ENCODE peak calls at places on chromosomes 1 and 21, in eight cellular contexts. E is SK-MEL-5; Y is psoas muscle; U is EL; P is fibroblast of lung; R is stimulated activated CD8-positive, alpha-beta memory T cell treated with anti-CD3 and anti-CD28 coated beads, Interleukin-2, amount 100 ng/mL, for 1 hour; V is GM10248; K is GM23338. M is an unnamed sample.
A peak's percentile ranks its signal among the peaks of the same experiment; 100 is the strongest.

GRCh38 chr1:2358651-2359640 is 32.4 kb downstream of the MORN1 start:
- DNase-seq in E (no peak), Y (no peak), U (no peak), P (no peak), R (no peak), V (no peak), K (no peak), M (no peak)

GRCh38 chr1:91555074-91555730 is 54.6 kb downstream of the CDC7 start:
- DNase-seq in E (no peak), Y (no peak), U (peak; percentile 33), P (no peak), R (no peak), V (no peak), K (peak; percentile 57), M (no peak)

GRCh38 chr1:35001743-35002142 is 16.6 kb upstream of the TMEM35B start:
- DNase-seq in E (no peak), Y (no peak), U (no peak), P (peak; percentile 81), R (no peak), V (no peak), K (no peak), M (no peak)

GRCh38 chr1:179190861-179191260 is 38.6 kb downstream of the ABL2 start:
- DNase-seq in E (peak; percentile 66), Y (no peak), U (no peak), P (no peak), R (no peak), V (no peak), K (peak; percentile 21), M (no peak)

GRCh38 chr1:109818351-109819325 is 54.9 kb upstream of the EPS8L3 start:
- DNase-seq in E (no peak), Y (no peak), U (no peak), P (no peak), R (no peak), V (peak; percentile 12), K (no peak), M (no peak)

GRCh38 chr1:107277022-107277421 is 136.2 kb downstream of the NTNG1 start:
- DNase-seq in E (peak; percentile 82), Y (no peak), U (peak; percentile 30), P (peak; percentile 68), R (no peak), V (no peak), K (peak; percentile 85), M (no peak)

GRCh38 chr1:44947774-44948311 is 38.6 kb downstream of the EIF2B3 start:
- DNase-seq in E (no peak), Y (no peak), U (no peak), P (peak; percentile 9), R (no peak), V (no peak), K (no peak), M (no peak)

GRCh38 chr1:86753700-86754099 is 49.3 kb downstream of the SH3GLB1 start:
- DNase-seq in E (peak; percentile 31), Y (no peak), U (peak; percentile 18), P (no peak), R (no peak), V (no peak), K (peak; percentile 51), M (no peak)

GRCh38 chr1:203536981-203537455 is 43.1 kb downstream of the OPTC start:
- DNase-seq in E (no peak), Y (peak; percentile 45), U (peak; percentile 72), P (peak; percentile 81), R (no peak), V (no peak), K (no peak), M (no peak)

GRCh38 chr1:177355575-177355974 is 184.8 kb downstream of the BRINP2 start:
- DNase-seq in E (peak; percentile 49), Y (no peak), U (peak; percentile 13), P (peak; percentile 9), R (no peak), V (no peak), K (peak; percentile 53), M (no peak)

GRCh38 chr1:240093120-240093961 is 1.7 kb downstream of the FMN2 start:
- DNase-seq in E (no peak), Y (no peak), U (peak; percentile 63), P (peak; percentile 45), R (no peak), V (no peak), K (peak; percentile 68), M (no peak)

GRCh38 chr1:156903328-156904091 is 10.0 kb downstream of the PEAR1 start:
- DNase-seq in E (no peak), Y (no peak), U (no peak), P (no peak), R (no peak), V (no peak), K (no peak), M (no peak)

GRCh38 chr1:17170571-17170970 is 34.4 kb upstream of the PADI1 start:
- DNase-seq in E (no peak), Y (no peak), U (peak; percentile 71), P (peak; percentile 85), R (no peak), V (no peak), K (no peak), M (no peak)

GRCh38 chr1:243917177-243917862 is 67.3 kb upstream of the AKT3 start:
- DNase-seq in E (peak; percentile 17), Y (peak; percentile 23), U (peak; percentile 94), P (peak; percentile 89), R (no peak), V (peak; percentile 38), K (peak; percentile 83), M (peak; percentile 65)

GRCh38 chr1:11923827-11924113 is 2.5 kb downstream of the KIAA2013 start:
- DNase-seq in E (no peak), Y (no peak), U (no peak), P (no peak), R (no peak), V (no peak), K (no peak), M (no peak)

GRCh38 chr1:4627353-4627752 is 27.1 kb upstream of the AJAP1 start:
- DNase-seq in E (no peak), Y (no peak), U (no peak), P (no peak), R (no peak), V (no peak), K (no peak), M (no peak)

GRCh38 chr21:44418108-44418875 is 37.0 kb upstream of the LRRC3 start:
- DNase-seq in E (no peak), Y (no peak), U (no peak), P (no peak), R (no peak), V (no peak), K (no peak), M (no peak)

GRCh38 chr1:58597076-58597475 is 20.0 kb upstream of the TACSTD2 start:
- DNase-seq in E (peak; percentile 13), Y (no peak), U (no peak), P (no peak), R (no peak), V (no peak), K (no peak), M (no peak)

GRCh38 chr1:199667079-199667478 is 360.4 kb upstream of the NR5A2 start:
- DNase-seq in E (no peak), Y (no peak), U (no peak), P (no peak), R (no peak), V (no peak), K (no peak), M (no peak)

GRCh38 chr1:119462964-119463363 is 44.0 kb upstream of the HSD3B1 start:
- DNase-seq in E (no peak), Y (no peak), U (no peak), P (no peak), R (no peak), V (no peak), K (no peak), M (no peak)

GRCh38 chr21:26451014-26451740 is 121.9 kb downstream of the CYYR1 start:
- DNase-seq in E (no peak), Y (no peak), U (no peak), P (peak; percentile 21), R (no peak), V (no peak), K (no peak), M (no peak)

GRCh38 chr21:27300770-27301169 is 333.9 kb upstream of the ADAMTS5 start:
- DNase-seq in E (no peak), Y (no peak), U (peak; percentile 62), P (peak; percentile 45), R (no peak), V (no peak), K (no peak), M (no peak)

GRCh38 chr1:30191154-30191702 is 532.2 kb downstream of the MATN1 start:
- DNase-seq in E (peak; percentile 50), Y (peak; percentile 23), U (peak; percentile 56), P (peak; percentile 88), R (no peak), V (no peak), K (peak; percentile 19), M (peak; percentile 56)

GRCh38 chr1:235078927-235079381 is 49.7 kb downstream of the TOMM20 start:
- DNase-seq in E (no peak), Y (no peak), U (peak; percentile 45), P (peak; percentile 59), R (no peak), V (no peak), K (no peak), M (no peak)

GRCh38 chr1:190663962-190664361 is 186.3 kb upstream of the BRINP3 start:
- DNase-seq in E (no peak), Y (no peak), U (no peak), P (no peak), R (no peak), V (no peak), K (no peak), M (no peak)

GRCh38 chr1:197358959-197359358 is 90.9 kb downstream of the CRB1 start:
- DNase-seq in E (no peak), Y (no peak), U (no peak), P (no peak), R (no peak), V (no peak), K (no peak), M (no peak)

GRCh38 chr1:47174621-47175020 is 15.2 kb downstream of the PDZK1IP1 start:
- DNase-seq in E (no peak), Y (no peak), U (no peak), P (no peak), R (no peak), V (no peak), K (no peak), M (no peak)

GRCh38 chr1:113879459-113880038 is 7.8 kb downstream of the BCL2L15 start:
- DNase-seq in E (no peak), Y (no peak), U (no peak), P (no peak), R (no peak), V (no peak), K (no peak), M (no peak)

GRCh38 chr1:20124451-20125057 is 5.2 kb upstream of the PLA2G2D start:
- DNase-seq in E (peak; percentile 15), Y (no peak), U (peak; percentile 80), P (peak; percentile 89), R (no peak), V (no peak), K (no peak), M (peak; percentile 56)